ENCODE peak calls at places on chromosome 1, in nine cellular contexts. L is IMR-90, M is suprapubic skin, Y is GM23338, S is breast epithelium, K is Panc1, N is dorsolateral prefrontal cortex, E is HepG2, B is ovary. U is an unnamed sample.

GRCh38 chr1:225519166-225519863 is 91.5 kb upstream of the LBR start:
- DNase-seq in E (no peak), L (peak), M (no peak), N (no peak), B (no peak), K (no peak), Y (peak), S (no peak), U (no peak)

GRCh38 chr1:175191654-175192053 is 922 bp downstream of the KIAA0040 start:
- DNase-seq in E (no peak), B (no peak), L (no peak), S (no peak), K (no peak), N (no peak), M (no peak), Y (peak), U (no peak)

GRCh38 chr1:77832889-77833288 is 53.4 kb downstream of the MIGA1 start:
- DNase-seq in M (no peak), Y (no peak), K (no peak), E (no peak), L (peak), B (no peak), S (no peak), N (no peak), U (peak)

GRCh38 chr1:7172804-7173203 is 387.6 kb downstream of the CAMTA1 start:
- DNase-seq in Y (no peak), L (no peak), K (no peak), M (no peak), N (no peak), E (no peak), S (no peak), B (no peak), U (no peak)

GRCh38 chr1:55539652-55540512 is 324.7 kb upstream of the USP24 start:
- DNase-seq in L (no peak), M (no peak), B (no peak), S (no peak), E (no peak), K (no peak), Y (no peak), N (peak), U (no peak)

GRCh38 chr1:150282558-150282958 is 204 bp downstream of the CIART start:
- DNase-seq in L (peak), E (no peak), K (no peak), N (no peak), B (no peak), S (peak), Y (no peak), M (peak), U (no peak)

GRCh38 chr1:246691622-246692495 is 32.4 kb upstream of the SCCPDH start:
- DNase-seq in M (no peak), L (no peak), B (no peak), K (no peak), Y (peak), S (no peak), E (no peak), N (peak), U (no peak)

GRCh38 chr1:39995973-39996393 is 41.0 kb downstream of the MFSD2A start:
- DNase-seq in B (no peak), N (no peak), S (no peak), E (no peak), L (no peak), M (no peak), K (no peak), Y (no peak), U (no peak)

GRCh38 chr1:228281631-228282328 is 73.9 kb downstream of the OBSCN start:
- DNase-seq in B (no peak), Y (no peak), M (peak), L (no peak), N (no peak), K (no peak), E (no peak), S (no peak), U (no peak)

GRCh38 chr1:99766378-99766800 is at the start of gene FRRS1:
- DNase-seq in N (no peak), M (no peak), K (peak), S (peak), L (peak), Y (peak), E (peak), B (peak), U (peak)

GRCh38 chr1:1359316-1359667 is 937 bp upstream of the MXRA8 start:
- DNase-seq in Y (no peak), K (no peak), E (no peak), M (no peak), L (peak), N (no peak), B (peak), S (no peak), U (peak)

GRCh38 chr1:112445591-112445990 is 49.6 kb downstream of the CTTNBP2NL start:
- DNase-seq in Y (no peak), S (no peak), K (no peak), N (no peak), B (no peak), L (peak), E (no peak), M (no peak), U (no peak)

GRCh38 chr1:68100571-68100970 is 50.1 kb upstream of the DIRAS3 start:
- DNase-seq in E (no peak), L (no peak), S (no peak), M (no peak), Y (no peak), B (no peak), N (no peak), K (no peak), U (no peak)

GRCh38 chr1:109891930-109892329 is 18.7 kb upstream of the CSF1 start:
- DNase-seq in L (no peak), M (no peak), K (no peak), N (peak), S (no peak), E (peak), B (no peak), Y (no peak), U (no peak)

GRCh38 chr1:46523556-46524443 is 27.6 kb downstream of the KNCN start:
- DNase-seq in E (no peak), L (no peak), S (no peak), Y (no peak), N (no peak), K (no peak), M (no peak), B (no peak), U (no peak)

GRCh38 chr1:67058242-67058641 is 4.3 kb upstream of the SLC35D1 start:
- DNase-seq in M (no peak), K (no peak), N (no peak), S (no peak), E (peak), B (no peak), Y (peak), L (no peak), U (peak)

GRCh38 chr1:164755674-164756073 is 196.7 kb downstream of the PBX1 start:
- DNase-seq in S (no peak), Y (no peak), L (no peak), B (no peak), N (no peak), E (no peak), M (no peak), K (no peak), U (no peak)

GRCh38 chr1:38775175-38775845 is 84.3 kb downstream of the RRAGC start:
- DNase-seq in L (no peak), K (no peak), M (no peak), S (no peak), N (no peak), B (no peak), Y (no peak), E (no peak), U (no peak)

GRCh38 chr1:181033799-181034391 is at the start of gene MR1:
- DNase-seq in K (peak), Y (peak), E (peak), B (peak), M (no peak), S (no peak), L (peak), N (no peak), U (peak)

GRCh38 chr1:15469836-15470495 is 5.9 kb upstream of the CELA2B start:
- DNase-seq in E (no peak), K (no peak), Y (no peak), M (no peak), N (peak), L (no peak), S (no peak), B (no peak), U (no peak)

GRCh38 chr1:230186003-230186863 is 119.2 kb downstream of the GALNT2 start:
- DNase-seq in S (peak), Y (peak), M (no peak), B (no peak), N (no peak), E (peak), K (peak), L (peak), U (peak)

GRCh38 chr1:22880174-22880601 is 92.5 kb downstream of the LACTBL1 start:
- DNase-seq in L (peak), S (no peak), M (no peak), Y (no peak), K (no peak), E (no peak), B (no peak), N (no peak), U (peak)

GRCh38 chr1:207298666-207299065 is 22.8 kb upstream of the CD55 start:
- DNase-seq in Y (no peak), S (no peak), E (no peak), K (no peak), L (peak), B (no peak), M (no peak), N (no peak), U (no peak)

GRCh38 chr1:239778221-239778813 is 313.4 kb upstream of the FMN2 start:
- DNase-seq in N (no peak), L (no peak), Y (no peak), S (no peak), M (no peak), E (no peak), B (no peak), K (no peak), U (no peak)

GRCh38 chr1:8133190-8133589 is 107.1 kb upstream of the ERRFI1 start:
- DNase-seq in E (no peak), M (no peak), N (no peak), K (no peak), L (no peak), S (no peak), B (peak), Y (no peak), U (no peak)

GRCh38 chr1:203640117-203640516 is 13.5 kb downstream of the ATP2B4 start:
- DNase-seq in B (no peak), S (no peak), M (peak), E (no peak), K (no peak), L (no peak), N (no peak), Y (no peak), U (no peak)

GRCh38 chr1:203638076-203638475 is 11.4 kb downstream of the ATP2B4 start:
- DNase-seq in Y (no peak), K (no peak), L (no peak), N (no peak), E (no peak), M (no peak), S (peak), B (no peak), U (no peak)

GRCh38 chr1:203636306-203636705 is 9.7 kb downstream of the ATP2B4 start:
- DNase-seq in K (no peak), S (no peak), L (peak), N (no peak), B (no peak), Y (no peak), M (no peak), E (no peak), U (no peak)

GRCh38 chr1:203640723-203641523 is 14.3 kb downstream of the ATP2B4 start:
- DNase-seq in N (no peak), L (no peak), B (no peak), E (no peak), S (no peak), K (no peak), M (peak), Y (no peak), U (no peak)

GRCh38 chr1:203638914-203639313 is 12.3 kb downstream of the ATP2B4 start:
- DNase-seq in E (no peak), Y (no peak), M (peak), N (no peak), K (no peak), S (no peak), L (no peak), B (no peak), U (no peak)
- TF ChIP-seq CTCF in E (no peak), Y (peak), M (no peak), N (no peak), K (no peak), S (no peak), L (peak), B (no peak), U (peak)

GRCh38 chr1:115337276-115337632 is 795 bp downstream of the NGF start:
- DNase-seq in B (peak), S (no peak), L (no peak), E (no peak), M (no peak), Y (no peak), N (no peak), K (no peak), U (no peak)

GRCh38 chr1:115340879-115341278 is 2.8 kb upstream of the NGF start:
- DNase-seq in S (no peak), B (no peak), N (no peak), L (no peak), Y (no peak), M (no peak), E (no peak), K (no peak), U (peak)

GRCh38 chr1:115336741-115337140 is 1.3 kb downstream of the NGF start:
- DNase-seq in Y (no peak), S (no peak), N (no peak), E (no peak), B (no peak), K (no peak), M (no peak), L (no peak), U (no peak)

GRCh38 chr1:115337633-115338456 is at the start of gene NGF:
- DNase-seq in M (no peak), L (peak), B (peak), N (no peak), E (no peak), S (no peak), Y (peak), K (no peak), U (peak)

DNA sequence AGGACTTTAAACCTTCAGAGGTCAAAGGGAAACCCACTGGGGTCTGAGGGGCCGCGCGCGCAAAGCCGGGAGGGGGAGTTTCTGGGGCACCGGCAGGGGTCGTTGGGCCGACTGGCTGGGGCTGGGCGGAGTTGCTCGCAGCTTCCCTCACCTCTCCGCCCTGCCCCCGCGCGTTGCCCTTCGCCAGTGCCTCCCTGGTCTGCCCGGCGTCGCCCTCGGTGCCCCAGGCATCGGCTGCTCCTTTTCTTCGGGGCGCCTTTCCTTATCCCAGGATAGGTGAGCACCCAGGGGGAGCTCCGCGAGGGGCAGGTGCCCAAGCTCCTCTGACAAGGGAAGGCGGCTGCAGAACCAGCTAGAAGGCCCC is 390 bp upstream of the NGF start:
- DNase-seq in E (no peak), S (no peak), N (no peak), L (no peak), B (peak), Y (peak), K (no peak), M (no peak), U (no peak)
- H3K4me3 ChIP-seq in E (no peak), S (peak), N (peak), L (peak), B (peak), Y (peak), K (peak), M (peak), U (no peak)

GRCh38 chr1:12055259-12055658 is 7.8 kb upstream of the TNFRSF8 start:
- DNase-seq in K (no peak), B (no peak), E (no peak), N (no peak), S (no peak), Y (no peak), L (no peak), M (no peak), U (no peak)

GRCh38 chr1:12051361-12051760 is 11.7 kb upstream of the TNFRSF8 start:
- DNase-seq in Y (no peak), N (no peak), S (no peak), L (no peak), E (no peak), M (no peak), B (no peak), K (no peak), U (no peak)

GRCh38 chr1:12053752-12054548 is 9.2 kb upstream of the TNFRSF8 start:
- DNase-seq in M (no peak), K (no peak), Y (no peak), B (no peak), N (no peak), S (no peak), L (peak), E (no peak), U (no peak)

GRCh38 chr1:12052008-12052573 is 11.0 kb upstream of the TNFRSF8 start:
- DNase-seq in N (peak), L (peak), K (no peak), Y (no peak), E (no peak), M (no peak), B (peak), S (no peak), U (peak)

GRCh38 chr1:12052997-12053686 is 10.0 kb upstream of the TNFRSF8 start:
- DNase-seq in E (no peak), S (peak), K (no peak), L (no peak), M (no peak), B (peak), N (peak), Y (peak), U (no peak)
- TF ChIP-seq CTCF in E (no peak), S (no peak), K (no peak), L (no peak), M (no peak), B (no peak), N (no peak), Y (peak), U (no peak)

DNA sequence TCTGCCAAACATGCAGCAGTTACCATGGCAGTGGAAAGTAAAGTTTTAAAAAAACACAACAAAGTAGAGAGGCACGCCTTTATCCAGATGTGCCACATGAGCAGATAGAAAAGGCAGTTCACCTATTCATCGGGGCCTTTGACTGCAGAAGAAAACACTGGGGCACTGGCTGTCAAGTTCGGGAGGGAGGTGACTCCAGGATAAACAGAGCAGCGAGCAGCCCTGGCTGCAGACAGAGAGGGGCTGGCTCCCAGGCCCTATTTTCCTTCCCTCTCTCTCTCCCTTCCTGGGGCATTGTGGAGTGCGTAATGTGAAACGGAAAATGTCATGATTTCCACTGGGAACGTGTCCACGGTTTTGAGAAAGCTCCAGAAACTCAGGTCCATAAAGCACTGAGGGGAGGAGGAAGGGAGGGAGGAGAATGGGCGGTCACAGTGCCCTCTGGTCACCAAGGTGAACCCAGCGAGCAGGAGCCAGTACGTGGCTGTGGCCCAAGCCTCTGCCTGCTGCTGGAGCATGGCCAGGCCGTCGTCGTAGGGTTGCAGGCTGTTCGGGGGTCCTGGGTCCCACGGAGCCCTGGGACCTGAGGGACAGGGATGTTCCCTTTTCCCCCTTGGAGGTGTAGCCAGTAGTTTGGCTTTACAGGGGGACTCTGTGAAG is 114.7 kb upstream of the IRF2BP2 start:
- DNase-seq in K (no peak), M (peak), S (no peak), Y (no peak), B (peak), L (no peak), N (peak), E (no peak), U (no peak)
- H3K4me3 ChIP-seq in K (peak), M (peak), S (peak), Y (no peak), B (peak), L (peak), N (peak), E (peak), U (no peak)

DNA sequence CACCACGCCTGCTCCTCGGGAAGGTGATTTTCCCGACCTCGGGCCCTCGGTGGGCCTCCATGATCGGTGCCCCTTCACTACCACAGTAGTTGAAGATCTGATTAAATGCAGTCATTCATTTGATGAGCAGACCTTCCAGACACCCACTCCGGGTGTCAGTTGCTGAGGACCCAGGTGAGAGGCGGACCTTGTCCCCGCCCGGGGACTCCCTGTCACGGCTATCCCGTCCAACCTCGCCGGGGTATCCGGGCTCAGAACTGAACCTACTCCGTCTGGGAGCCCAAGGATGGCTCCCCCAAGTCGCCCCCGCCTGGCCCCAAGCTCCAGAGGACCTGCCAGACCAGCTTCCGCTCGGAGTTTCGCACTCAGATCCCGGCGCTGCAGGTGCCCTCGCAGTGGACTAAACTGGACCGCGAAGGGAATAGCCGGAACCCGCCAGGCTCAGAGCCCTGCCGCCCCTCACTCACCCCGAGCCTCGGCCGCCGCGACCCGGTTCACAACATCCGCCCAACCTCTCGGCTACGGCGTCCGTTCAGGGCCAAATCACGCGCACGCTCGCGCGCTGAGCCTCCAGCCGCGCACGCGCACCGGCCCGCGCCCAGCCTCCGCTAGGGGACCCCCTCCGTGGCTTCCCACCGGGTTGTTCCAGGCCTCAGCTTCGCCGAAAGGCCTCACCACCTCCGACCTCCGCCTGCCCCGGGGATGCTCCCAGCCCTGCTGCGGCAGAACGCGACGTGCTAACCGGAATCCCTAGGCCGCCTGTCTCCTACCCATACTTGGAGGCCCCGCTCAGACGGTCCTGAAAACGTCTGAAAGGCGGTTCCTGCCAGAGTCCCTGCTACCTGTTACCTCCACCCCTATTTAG is 22.3 kb downstream of the RNU1-3 start:
- DNase-seq in M (peak), K (peak), E (peak), B (peak), N (peak), S (peak), Y (peak), L (peak), U (peak)
- TF ChIP-seq CTCF in M (no peak), K (peak), E (peak), B (peak), N (peak), S (peak), Y (peak), L (peak), U (peak)

GRCh38 chr1:154407866-154408777 is 3.0 kb downstream of the IL6R start:
- DNase-seq in K (no peak), M (no peak), B (no peak), Y (no peak), N (no peak), L (peak), S (no peak), E (peak), U (no peak)

GRCh38 chr1:154404984-154405761 is at the start of gene IL6R:
- DNase-seq in Y (peak), N (peak), S (peak), E (peak), L (peak), B (peak), M (peak), K (peak), U (peak)

GRCh38 chr1:154407021-154407865 is 2.1 kb downstream of the IL6R start:
- DNase-seq in S (peak), Y (no peak), L (no peak), M (no peak), B (no peak), K (no peak), N (no peak), E (no peak), U (no peak)

GRCh38 chr1:154405762-154406571 is 824 bp downstream of the IL6R start:
- DNase-seq in B (peak), K (peak), Y (peak), S (peak), L (peak), M (peak), E (peak), N (peak), U (peak)

GRCh38 chr1:154406572-154406879 is 1.4 kb downstream of the IL6R start:
- DNase-seq in K (no peak), N (no peak), B (no peak), E (no peak), Y (no peak), L (no peak), S (no peak), M (no peak), U (no peak)
- H3K4me3 ChIP-seq in K (peak), N (peak), B (peak), E (peak), Y (peak), L (peak), S (peak), M (peak), U (peak)